ENCODE peak calls at places on chromosomes 16 and 17, in nine cellular contexts. M, I, Z, J, P, X, N, L and D are unnamed samples. For H3K36me3, the result is how much of the 10 kb centered on the place peaks cover.

GRCh38 chr16:73092236-73092781 is 44.4 kb upstream of the ZFHX3 start:
- DNase-seq in J (no peak), X (no peak), M (no peak), P (no peak), N (no peak), L (no peak), Z (no peak), I (no peak), D (no peak)

GRCh38 chr16:72809446-72809845 is 238.5 kb downstream of the ZFHX3 start:
- DNase-seq in P (no peak), N (no peak), X (no peak), L (no peak), M (no peak), J (no peak), Z (no peak), I (no peak), D (no peak)

GRCh38 chr17:68399638-68400403 is 57.5 kb downstream of the WIPI1 start:
- DNase-seq in I (no peak), Z (peak), P (no peak), L (no peak), N (no peak), J (no peak), M (no peak), X (no peak), D (no peak)

GRCh38 chr17:64133546-64134215 is 3.7 kb upstream of the ERN1 start:
- DNase-seq in X (no peak), Z (peak), M (no peak), P (no peak), N (no peak), I (no peak), J (no peak), L (peak), D (peak)

GRCh38 chr17:2190014-2190413 is 113.6 kb downstream of the SMG6 start:
- DNase-seq in X (no peak), J (no peak), L (no peak), Z (peak), I (no peak), M (no peak), P (no peak), N (no peak), D (no peak)

GRCh38 chr16:73215482-73216377 is 167.8 kb upstream of the ZFHX3 start:
- DNase-seq in J (no peak), P (no peak), M (no peak), N (no peak), Z (peak), I (no peak), L (no peak), X (no peak), D (no peak)

GRCh38 chr16:74092336-74092735 is 204.3 kb upstream of the PSMD7 start:
- DNase-seq in L (peak), P (no peak), J (no peak), M (no peak), Z (no peak), I (no peak), N (no peak), X (no peak), D (no peak)

GRCh38 chr16:51831595-51832352 is 680.7 kb upstream of the SALL1 start:
- DNase-seq in N (no peak), L (no peak), P (no peak), I (no peak), J (no peak), X (no peak), M (no peak), Z (no peak), D (no peak)

GRCh38 chr17:38667099-38667786 is 7.5 kb downstream of the EPOP start:
- DNase-seq in N (peak), X (peak), I (peak), M (no peak), L (peak), Z (peak), P (peak), J (peak), D (no peak)

GRCh38 chr16:82043680-82044584 is 8.9 kb downstream of the HSD17B2 start:
- DNase-seq in N (no peak), I (no peak), Z (peak), P (no peak), J (no peak), M (no peak), X (peak), L (peak), D (no peak)

GRCh38 chr17:29565643-29566472 is 979 bp downstream of the ABHD15 start:
- DNase-seq in L (no peak), P (peak), M (peak), J (peak), I (peak), N (no peak), Z (no peak), X (peak), D (peak)

GRCh38 chr16:65123846-65124513 is 2.1 kb upstream of the CDH11 start:
- DNase-seq in X (no peak), J (no peak), Z (no peak), M (no peak), N (no peak), L (no peak), I (no peak), P (no peak), D (no peak)

GRCh38 chr16:51818342-51818944 is 667.4 kb upstream of the SALL1 start:
- DNase-seq in J (no peak), X (no peak), M (no peak), Z (peak), P (no peak), N (no peak), L (peak), I (peak), D (no peak)

GRCh38 chr16:87734644-87735043 is 31.1 kb downstream of the KLHDC4 start:
- DNase-seq in X (no peak), P (no peak), I (no peak), L (peak), Z (no peak), J (no peak), N (no peak), M (no peak), D (no peak)

GRCh38 chr16:81716478-81717210 is 62.4 kb upstream of the PLCG2 start:
- DNase-seq in P (no peak), Z (no peak), M (no peak), X (no peak), I (no peak), L (no peak), J (no peak), N (no peak), D (no peak)

GRCh38 chr17:69898606-69899005 is 176.4 kb upstream of the KCNJ16 start:
- DNase-seq in Z (peak), P (no peak), J (no peak), N (no peak), L (no peak), I (no peak), M (no peak), X (no peak), D (no peak)

GRCh38 chr16:57141822-57142631 is 43.8 kb downstream of the PSME3IP1 start:
- DNase-seq in J (no peak), N (peak), Z (no peak), P (no peak), I (no peak), M (no peak), L (peak), X (no peak), D (no peak)

GRCh38 chr17:8701221-8701620 is 43.4 kb downstream of the CCDC42 start:
- DNase-seq in L (no peak), I (no peak), X (no peak), J (no peak), M (no peak), Z (no peak), P (no peak), N (no peak), D (no peak)

GRCh38 chr17:8151120-8151640 is 1.0 kb downstream of the PER1 start:
- DNase-seq in N (peak), I (peak), P (peak), M (no peak), X (peak), Z (peak), L (peak), J (peak), D (peak)

GRCh38 chr16:69106491-69107291 is 1.2 kb downstream of the HAS3 start:
- DNase-seq in I (no peak), Z (no peak), X (no peak), P (no peak), L (peak), J (no peak), N (no peak), M (no peak), D (no peak)

GRCh38 chr17:11882716-11883115 is 114.6 kb downstream of the ZNF18 start:
- DNase-seq in J (no peak), I (no peak), X (no peak), L (no peak), N (no peak), P (no peak), M (no peak), Z (no peak), D (no peak)

GRCh38 chr17:13337864-13338371 is 263.8 kb downstream of the HS3ST3A1 start:
- DNase-seq in M (no peak), I (no peak), X (no peak), P (no peak), L (peak), N (no peak), Z (peak), J (no peak), D (no peak)

GRCh38 chr17:78172284-78173024 is 4.1 kb downstream of the SYNGR2 start:
- DNase-seq in J (peak), I (peak), Z (peak), N (peak), P (no peak), M (no peak), X (no peak), L (peak), D (no peak)

GRCh38 chr17:50213026-50214015 is 11.9 kb upstream of the COL1A1 start:
- DNase-seq in N (peak), J (no peak), Z (no peak), P (peak), M (no peak), X (no peak), I (no peak), L (peak), D (no peak)

GRCh38 chr17:61234102-61234750 is 165.4 kb upstream of the TBX2 start:
- DNase-seq in I (no peak), X (no peak), M (no peak), Z (no peak), L (no peak), J (no peak), N (no peak), P (no peak), D (no peak)

GRCh38 chr16:1054660-1055556 is 17.6 kb upstream of the SSTR5 start:
- DNase-seq in J (peak), L (peak), I (peak), X (no peak), N (peak), P (no peak), Z (peak), M (no peak), D (no peak)

GRCh38 chr16:47143677-47144558 is at the start of gene NETO2:
- DNase-seq in Z (peak), I (peak), N (peak), J (peak), M (no peak), X (no peak), L (peak), P (peak), D (peak)

GRCh38 chr17:31425646-31426045 is 34.2 kb downstream of the RAB11FIP4 start:
- DNase-seq in X (no peak), Z (no peak), M (no peak), I (peak), J (no peak), P (no peak), L (no peak), N (peak), D (no peak)

GRCh38 chr17:77233635-77234334 is 93.0 kb downstream of the SEC14L1 start:
- DNase-seq in Z (peak), L (peak), M (no peak), N (no peak), I (no peak), X (no peak), P (no peak), J (no peak), D (peak)

GRCh38 chr17:79844869-79845600 is 5.8 kb upstream of the CBX4 start:
- DNase-seq in J (peak), M (no peak), L (peak), N (peak), Z (peak), X (no peak), I (peak), P (peak), D (no peak)

GRCh38 chr17:68937890-68938514 is 17.2 kb downstream of the ABCA8 start:
- DNase-seq in X (no peak), Z (no peak), L (no peak), I (no peak), P (no peak), M (no peak), J (no peak), N (no peak), D (no peak)

GRCh38 chr17:73658821-73659220 is 14.6 kb upstream of the SDK2 start:
- DNase-seq in Z (no peak), L (no peak), X (no peak), P (no peak), M (no peak), I (no peak), N (no peak), J (no peak), D (no peak)

GRCh38 chr17:13599808-13600398 is 1.8 kb downstream of the HS3ST3A1 start:
- DNase-seq in J (no peak), N (no peak), X (no peak), I (no peak), Z (no peak), P (no peak), L (no peak), M (no peak), D (no peak)

GRCh38 chr17:81579821-81580321 is 27.7 kb upstream of the FAAP100 start:
- DNase-seq in M (no peak), L (no peak), I (no peak), N (no peak), J (no peak), X (no peak), P (no peak), Z (peak), D (no peak)

GRCh38 chr16:73196670-73197069 is 148.7 kb upstream of the ZFHX3 start:
- DNase-seq in J (peak), N (peak), M (peak), I (peak), P (no peak), X (no peak), Z (peak), L (peak), D (peak)

GRCh38 chr17:49252148-49252682 is 21.6 kb upstream of the PHOSPHO1 start:
- DNase-seq in N (no peak), J (peak), Z (peak), I (no peak), M (no peak), X (no peak), P (no peak), L (no peak), D (no peak)

DNA sequence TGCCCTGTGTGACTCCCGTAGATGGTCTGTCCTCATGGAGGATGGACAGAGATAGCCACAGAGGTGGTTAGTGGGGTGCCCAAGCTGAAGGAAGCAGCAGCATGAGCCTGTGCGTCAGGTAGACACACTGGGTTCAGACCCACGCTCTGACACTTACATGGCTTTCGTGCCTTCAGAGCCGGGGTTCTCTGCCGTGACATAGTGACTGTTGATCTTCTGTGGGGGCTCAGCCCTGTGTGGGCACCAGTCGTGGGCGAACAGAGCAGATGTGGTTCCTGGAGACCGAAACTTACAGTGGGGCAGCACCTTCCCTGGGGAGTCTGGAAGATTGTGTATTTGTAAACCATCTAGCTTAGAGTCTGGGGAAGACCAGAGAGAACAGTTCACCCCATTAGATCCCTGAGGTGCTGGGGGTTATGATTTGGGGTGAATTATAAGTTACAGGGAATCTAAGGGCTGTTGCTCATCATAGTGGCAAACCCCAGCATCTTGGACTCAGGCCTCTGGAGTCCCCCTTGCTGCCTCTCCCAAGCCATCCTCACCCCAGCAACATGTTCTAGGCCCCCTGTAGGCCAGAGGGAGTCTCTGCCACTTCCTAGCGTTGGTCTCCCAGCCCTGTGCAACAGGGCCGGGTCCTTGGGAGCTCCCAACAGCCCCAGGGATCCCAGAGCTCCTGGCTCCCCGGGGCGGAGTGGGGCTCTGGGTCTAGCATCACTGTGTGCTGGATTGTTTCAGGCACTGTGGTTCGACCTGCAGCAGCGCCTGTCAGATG is 28.6 kb downstream of the NECAB2 start:
- DNase-seq in N (no peak), Z (no peak), M (no peak), J (no peak), X (no peak), I (no peak), L (peak), P (no peak), D (no peak)
- TF ChIP-seq CTCF in N (no peak), Z (no peak), M (no peak), J (no peak), X (no peak), I (no peak), L (peak), P (no peak), D (no peak)

GRCh38 chr17:3951003-3951402 is 13.2 kb downstream of the ATP2A3 start:
- DNase-seq in N (no peak), P (no peak), M (no peak), J (no peak), X (no peak), I (no peak), L (no peak), Z (no peak), D (no peak)
- H3K36me3 ChIP-seq in N (under half), P (under half), M (under half), J (under half), X (under half), I (under half), L (under half), Z (under half), D (under half)

DNA sequence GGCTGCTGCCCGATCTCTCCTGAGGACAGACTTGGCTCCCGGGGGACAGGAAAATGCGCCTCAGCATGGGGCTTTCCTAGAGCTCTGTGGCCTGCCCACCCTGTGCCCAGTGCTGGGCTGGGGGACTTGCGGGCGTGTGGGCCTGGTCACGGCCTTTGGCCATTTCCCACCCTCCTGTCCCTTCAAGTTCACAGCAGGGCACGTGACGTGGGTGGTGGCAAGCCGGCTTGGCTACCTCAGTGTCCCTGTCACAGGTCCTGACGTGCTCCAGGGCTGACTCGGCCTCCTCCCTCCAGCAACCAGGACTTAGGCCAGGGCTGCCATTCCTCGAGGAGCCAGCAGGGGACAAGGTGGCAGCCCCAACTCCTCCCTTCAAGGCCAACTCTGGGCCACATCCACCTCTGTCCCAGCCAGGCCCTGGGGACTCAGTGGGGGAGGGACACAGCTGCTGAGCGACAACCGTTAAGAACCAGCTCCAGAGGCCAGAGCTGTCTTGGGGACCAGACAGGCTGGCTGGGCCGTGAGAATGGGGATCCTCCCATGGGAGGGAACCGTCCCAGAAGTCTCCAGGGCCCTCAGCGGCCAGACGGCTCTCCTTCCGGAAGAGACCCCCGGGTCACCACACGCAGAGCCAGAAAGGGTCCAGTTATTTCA is 981 bp upstream of the UNC13D start:
- DNase-seq in Z (peak), J (peak), L (peak), I (peak), P (peak), N (peak), X (peak), M (peak), D (peak)
- H3K4me3 ChIP-seq in Z (no peak), J (peak), L (no peak), I (no peak), P (no peak), N (no peak), X (peak), M (peak), D (peak)

GRCh38 chr17:66625321-66625767 is 209.6 kb upstream of the CACNG5 start:
- DNase-seq in N (no peak), L (peak), M (no peak), X (no peak), J (no peak), P (no peak), I (no peak), Z (peak), D (no peak)
- TF ChIP-seq CTCF in N (peak), L (peak), M (peak), X (peak), J (peak), P (no peak), I (peak), Z (peak), D (no peak)

GRCh38 chr16:24428751-24429150 is 110.6 kb upstream of the RBBP6 start:
- DNase-seq in X (no peak), J (no peak), L (no peak), I (no peak), M (no peak), Z (no peak), N (no peak), P (no peak), D (no peak)
- H3K36me3 ChIP-seq in X (under half), J (under half), L (under half), I (under half), M (under half), Z (under half), N (under half), P (under half), D (under half)

DNA sequence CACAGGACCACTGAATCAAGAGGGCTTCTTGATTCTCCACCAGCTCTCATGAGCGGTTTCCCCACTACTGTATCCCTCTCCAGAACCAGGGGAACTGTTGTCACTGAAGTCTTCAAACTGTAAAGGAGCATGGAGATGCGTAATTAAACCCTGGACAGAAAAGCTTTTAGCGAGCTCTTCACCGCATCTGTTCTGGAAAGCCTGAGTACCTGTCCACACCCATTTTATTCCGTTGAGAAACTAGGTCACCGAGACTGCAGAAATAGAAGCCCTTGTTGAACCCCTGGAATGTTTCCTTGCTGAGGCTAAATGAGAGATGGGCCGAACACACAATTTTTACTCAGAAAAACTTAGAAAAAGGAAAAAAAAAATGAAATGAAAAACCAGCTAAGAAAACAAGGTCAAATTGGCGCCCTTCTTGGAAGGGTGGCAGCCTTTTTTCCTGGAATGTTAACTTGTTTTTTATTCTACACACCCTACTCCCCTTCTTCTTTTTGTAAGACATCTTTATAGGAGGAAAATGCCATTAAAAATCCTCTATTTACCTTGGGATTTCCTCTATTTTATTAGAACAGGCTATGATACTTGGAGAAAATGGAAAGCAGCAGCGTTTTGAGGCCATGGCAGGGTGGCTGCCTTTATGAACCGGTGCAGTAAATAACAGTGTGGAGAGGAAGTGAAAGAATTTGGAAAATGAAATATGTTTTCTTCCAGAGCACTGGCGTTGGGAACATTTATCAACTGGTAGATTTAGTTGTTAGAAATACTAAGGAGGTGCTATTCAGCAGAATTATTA is 52.6 kb upstream of the CRISPLD2 start:
- DNase-seq in I (no peak), P (no peak), J (no peak), L (no peak), N (no peak), M (no peak), X (no peak), Z (no peak), D (no peak)
- H3K4me3 ChIP-seq in I (no peak), P (no peak), J (no peak), L (no peak), N (no peak), M (no peak), X (no peak), Z (no peak), D (no peak)

GRCh38 chr16:62225675-62226074 is 189.4 kb upstream of the CDH8 start:
- DNase-seq in N (no peak), J (peak), P (no peak), Z (peak), L (peak), M (peak), X (peak), I (peak), D (no peak)
- TF ChIP-seq CTCF in N (no peak), J (no peak), P (no peak), Z (no peak), L (peak), M (peak), X (peak), I (no peak), D (peak)